ENCODE peak calls at places on chromosomes 4 and X, in four cellular contexts. P, E, N and X are unnamed samples.

GRCh38 chr4:2044119-2044485 is 15.0 kb upstream of the NAT8L start:
- DNase-seq in P (no peak), E (no peak), N (no peak), X (no peak)

GRCh38 chr4:92387459-92388069 is 83.8 kb downstream of the GRID2 start:
- DNase-seq in P (no peak), E (peak; percentile 45), N (peak; percentile 13), X (peak; percentile 30)

GRCh38 chr4:113636438-113636818 is 125.1 kb downstream of the CAMK2D start:
- DNase-seq in P (no peak), E (no peak), N (no peak), X (peak; percentile 78)

GRCh38 chrX:15761564-15762191 is 23.6 kb downstream of the CA5B start:
- DNase-seq in P (peak; percentile 39), E (peak; percentile 7), N (no peak), X (no peak)

GRCh38 chrX:38929966-38930421 is 128.7 kb downstream of the MID1IP1 start:
- DNase-seq in P (no peak), E (no peak), N (no peak), X (no peak)

GRCh38 chr4:25814323-25814722 is 48.5 kb downstream of the SEL1L3 start:
- DNase-seq in P (no peak), E (peak; percentile 80), N (no peak), X (no peak)

GRCh38 chrX:71659342-71659741 is 8.0 kb upstream of the LOC101059915 start:
- DNase-seq in P (no peak), E (no peak), N (no peak), X (no peak)

GRCh38 chrX:111402378-111402777 is 9.6 kb downstream of the DCX start:
- DNase-seq in P (no peak), E (no peak), N (no peak), X (no peak)

GRCh38 chr4:155807021-155807420 is 48.2 kb downstream of the GUCY1B1 start:
- DNase-seq in P (no peak), E (no peak), N (no peak), X (no peak)

GRCh38 chr4:154064244-154064643 is 275.4 kb upstream of the SFRP2 start:
- DNase-seq in P (no peak), E (no peak), N (no peak), X (no peak)

GRCh38 chr4:3762753-3763511 is 3.3 kb upstream of the ADRA2C start:
- DNase-seq in P (no peak), E (no peak), N (no peak), X (no peak)

GRCh38 chrX:10598540-10598939 is 21.8 kb downstream of the MID1 start:
- DNase-seq in P (no peak), E (no peak), N (no peak), X (no peak)

GRCh38 chr4:156545003-156545785 is 426.4 kb downstream of the PDGFC start:
- DNase-seq in P (no peak), E (no peak), N (no peak), X (no peak)

GRCh38 chr4:46270986-46271596 is 118.8 kb downstream of the GABRA2 start:
- DNase-seq in P (peak; percentile 11), E (peak; percentile 2), N (no peak), X (peak; percentile 17)

GRCh38 chrX:136953867-136954787 is 73.6 kb upstream of the RBMX start:
- DNase-seq in P (peak; percentile 54), E (peak; percentile 79), N (peak; percentile 21), X (peak; percentile 65)

GRCh38 chr4:163548481-163549243 is 54.2 kb downstream of the TMA16 start:
- DNase-seq in P (peak; percentile 13), E (peak; percentile 57), N (no peak), X (peak; percentile 37)

GRCh38 chrX:119230850-119231249 is 5.2 kb upstream of the PGRMC1 start:
- DNase-seq in P (no peak), E (no peak), N (no peak), X (no peak)

GRCh38 chrX:1281511-1281910 is 12.9 kb downstream of the CSF2RA start:
- DNase-seq in P (no peak), E (peak; percentile 80), N (no peak), X (no peak)

GRCh38 chr4:117596917-117597316 is 437.4 kb upstream of the NDST3 start:
- DNase-seq in P (no peak), E (no peak), N (no peak), X (no peak)

GRCh38 chr4:129446074-129446473 is 350.1 kb downstream of the C4orf33 start:
- DNase-seq in P (no peak), E (no peak), N (peak; percentile 19), X (no peak)

GRCh38 chr4:88320780-88321373 is 36.5 kb upstream of the PPM1K start:
- DNase-seq in P (no peak), E (peak; percentile 20), N (no peak), X (no peak)

GRCh38 chrX:16702700-16703599 is 9.5 kb downstream of the CTPS2 start:
- DNase-seq in P (no peak), E (no peak), N (no peak), X (peak; percentile 19)

GRCh38 chrX:24658421-24658820 is 11.3 kb upstream of the PCYT1B start:
- DNase-seq in P (no peak), E (no peak), N (no peak), X (no peak)

GRCh38 chrX:68838571-68838910 is 9.7 kb downstream of the EFNB1 start:
- DNase-seq in P (no peak), E (no peak), N (no peak), X (no peak)

GRCh38 chr4:47744253-47744652 is 93.6 kb downstream of the CORIN start:
- DNase-seq in P (no peak), E (no peak), N (no peak), X (no peak)

GRCh38 chrX:131830400-131831184 is 192.5 kb upstream of the STK26 start:
- DNase-seq in P (peak; percentile 76), E (peak; percentile 75), N (peak; percentile 81), X (peak; percentile 92)

GRCh38 chr4:62871057-62871456 is 1538.2 kb downstream of the TECRL start:
- DNase-seq in P (no peak), E (no peak), N (no peak), X (no peak)

GRCh38 chrX:11421816-11422528 is 128.8 kb downstream of the AMELX start:
- DNase-seq in P (no peak), E (no peak), N (no peak), X (no peak)

DNA sequence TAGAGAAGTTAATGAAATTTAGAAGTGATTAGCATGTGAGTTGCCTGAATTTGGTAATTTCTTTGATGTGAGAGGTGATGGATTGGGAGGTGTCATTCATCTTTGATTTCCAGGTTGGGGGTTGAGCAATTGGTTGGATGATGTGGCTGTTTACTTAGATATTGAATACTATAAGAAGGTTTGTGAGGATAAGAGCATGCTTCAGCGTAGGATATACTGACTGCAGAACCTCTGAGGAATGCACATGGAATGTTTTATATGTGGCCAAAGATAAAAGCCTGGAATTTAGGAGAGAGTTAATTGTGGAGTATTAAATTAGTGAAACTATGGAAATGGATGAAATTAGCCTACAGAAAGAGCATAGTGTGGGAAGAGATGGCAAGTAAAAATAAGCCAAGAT is 165.4 kb upstream of the MAD2L1 start:
- DNase-seq in P (no peak), E (no peak), N (no peak), X (no peak)
- TF ChIP-seq RNF2 in P (no peak), E (no peak), N (no peak), X (no peak)

GRCh38 chr4:150964754-150965153 is 50.3 kb downstream of the LRBA start:
- DNase-seq in P (no peak), E (no peak), N (no peak), X (no peak)

GRCh38 chr4:150962245-150962644 is 52.8 kb downstream of the LRBA start:
- DNase-seq in P (no peak), E (no peak), N (no peak), X (no peak)

GRCh38 chr4:150960818-150961217 is 54.3 kb downstream of the LRBA start:
- DNase-seq in P (peak; percentile 57), E (peak; percentile 53), N (peak; percentile 57), X (peak; percentile 35)

GRCh38 chr4:150961566-150961965 is 53.5 kb downstream of the LRBA start:
- DNase-seq in P (no peak), E (no peak), N (no peak), X (no peak)

DNA sequence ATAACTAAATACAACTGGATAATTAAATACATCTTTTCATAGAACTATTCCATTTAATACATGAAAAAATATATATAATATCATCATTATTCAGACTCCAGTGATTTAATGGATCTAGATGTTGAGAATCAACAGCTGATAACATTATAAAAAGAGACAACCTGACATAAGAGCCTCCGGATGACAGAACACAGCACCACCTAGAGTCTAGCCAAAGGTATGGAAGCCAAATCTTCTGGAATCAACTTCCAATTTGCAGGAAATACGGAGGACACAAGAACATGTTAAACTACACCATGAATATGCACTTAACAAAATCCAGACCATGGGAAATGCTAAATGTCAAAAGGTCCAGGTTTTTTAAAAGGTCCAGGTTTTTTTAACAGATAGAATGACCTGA is 55.0 kb downstream of the LRBA start:
- DNase-seq in P (peak; percentile 48), E (peak; percentile 56), N (no peak), X (peak; percentile 35)
- TF ChIP-seq RNF2 in P (no peak), E (no peak), N (no peak), X (no peak)

GRCh38 chr4:147794787-147795413 is 63.0 kb downstream of the ARHGAP10 start:
- DNase-seq in P (no peak), E (no peak), N (no peak), X (peak; percentile 39)

GRCh38 chr4:147793973-147794690 is 62.2 kb downstream of the ARHGAP10 start:
- DNase-seq in P (no peak), E (no peak), N (no peak), X (no peak)

GRCh38 chr4:147801820-147802219 is 69.9 kb downstream of the ARHGAP10 start:
- DNase-seq in P (no peak), E (no peak), N (no peak), X (no peak)

GRCh38 chr4:147802346-147802745 is 70.5 kb downstream of the ARHGAP10 start:
- DNase-seq in P (no peak), E (no peak), N (no peak), X (no peak)

DNA sequence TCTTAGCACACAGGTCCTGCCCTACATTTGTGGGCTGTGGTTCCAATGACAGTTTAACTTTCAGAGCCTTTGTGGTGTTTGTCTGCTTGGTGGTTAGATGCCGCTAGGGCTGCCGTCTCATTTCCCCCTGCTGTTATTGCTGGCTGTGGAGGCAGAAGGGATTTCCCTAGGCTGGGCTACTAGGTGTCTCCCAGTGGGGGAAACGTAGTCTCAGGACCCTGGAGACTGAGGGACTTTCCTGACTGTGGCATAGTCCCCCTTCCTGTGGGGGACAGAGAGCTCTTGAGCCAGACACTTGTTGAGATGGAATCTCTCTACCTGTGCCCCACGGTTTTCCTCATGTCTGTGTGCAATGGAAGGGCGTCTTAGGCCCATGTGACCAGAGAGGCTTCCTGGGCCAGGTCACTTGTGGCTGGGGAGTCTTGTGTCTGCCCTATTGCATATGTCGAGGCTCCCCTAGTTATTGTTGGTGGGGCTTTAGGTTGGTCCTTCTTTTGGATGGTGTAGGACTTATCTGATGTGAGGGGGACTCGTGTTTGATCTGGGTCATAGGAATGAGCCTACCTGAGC is 68.2 kb downstream of the ARHGAP10 start:
- DNase-seq in P (no peak), E (no peak), N (no peak), X (no peak)
- TF ChIP-seq RNF2 in P (no peak), E (no peak), N (no peak), X (no peak)

DNA sequence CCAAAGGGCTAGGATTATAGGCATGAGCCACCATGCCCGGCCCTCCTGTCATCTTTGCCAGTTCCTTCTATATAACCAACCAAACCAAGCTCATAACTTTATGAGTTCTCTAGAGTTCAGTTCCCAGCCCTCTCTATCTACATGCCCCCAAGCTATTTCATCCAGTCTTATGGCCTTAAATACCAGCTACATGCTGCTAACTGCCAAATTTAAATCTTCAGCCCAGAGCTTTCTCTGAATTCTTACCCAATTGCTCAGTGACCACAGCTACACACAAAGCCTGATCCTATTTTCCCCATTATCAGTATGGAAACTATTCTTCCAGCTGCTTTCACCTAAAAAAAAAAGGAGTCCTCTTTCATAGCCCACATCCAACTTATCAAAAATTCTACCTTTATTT is 23.1 kb downstream of the TMEM184C start:
- DNase-seq in P (no peak), E (no peak), N (no peak), X (no peak)
- TF ChIP-seq RNF2 in P (no peak), E (no peak), N (no peak), X (no peak)